ENCODE peak calls at places on chromosomes 11 and 22, in ten cellular contexts. Y is fibroblast of mammary gland, Z is left lung, Q is lung, K is AG09309, E is cardiac muscle cell, L is BE2C, C is colonic mucosa, H is dorsolateral prefrontal cortex, F is retinal pigment epithelial cell. J is an unnamed sample.
A peak's percentile ranks its signal among the peaks of the same experiment; 100 is the strongest.

GRCh38 chr22:25084405-25085107 is 115.1 kb upstream of the CRYBB3 start:
- DNase-seq in Y (no peak), Z (no peak), Q (no peak), K (no peak), E (no peak), L (no peak), C (no peak), H (no peak), F (no peak), J (no peak)

GRCh38 chr22:41334215-41334614 is 32.9 kb downstream of the ZC3H7B start:
- DNase-seq in Y (no peak), Z (no peak), Q (no peak), K (no peak), E (no peak), L (no peak), C (no peak), H (no peak), F (no peak), J (no peak)

GRCh38 chr11:44774131-44774530 is 47.4 kb downstream of the TSPAN18 start:
- DNase-seq in Y (no peak), Z (no peak), Q (no peak), K (no peak), E (peak; percentile 33), L (peak; percentile 70), C (no peak), H (no peak), F (no peak), J (no peak)

GRCh38 chr11:34161361-34161760 is 55.9 kb downstream of the NAT10 start:
- DNase-seq in Y (no peak), Z (no peak), Q (no peak), K (no peak), E (no peak), L (no peak), C (no peak), H (no peak), F (no peak), J (no peak)

GRCh38 chr11:86497310-86497709 is 122.6 kb downstream of the CCDC81 start:
- DNase-seq in Y (peak; percentile 49), Z (no peak), Q (no peak), K (no peak), E (no peak), L (no peak), C (no peak), H (no peak), F (peak; percentile 57), J (no peak)

GRCh38 chr11:117097567-117098268 is 510 bp downstream of the SIK3 start:
- DNase-seq in Y (no peak), Z (peak; percentile 91), Q (peak; percentile 44), K (no peak), E (peak; percentile 69), L (peak; percentile 49), C (peak; percentile 45), H (no peak), F (no peak), J (peak; percentile 69)

GRCh38 chr11:30392221-30392784 is 69.4 kb downstream of the ARL14EP start:
- DNase-seq in Y (no peak), Z (no peak), Q (no peak), K (no peak), E (peak; percentile 57), L (no peak), C (no peak), H (no peak), F (peak; percentile 52), J (no peak)

GRCh38 chr11:44574620-44575287 is 9.3 kb downstream of the CD82 start:
- DNase-seq in Y (peak; percentile 95), Z (no peak), Q (no peak), K (peak; percentile 93), E (no peak), L (no peak), C (no peak), H (no peak), F (peak; percentile 55), J (no peak)

GRCh38 chr22:24938741-24939341 is 7.7 kb downstream of the LHFPL7 start:
- DNase-seq in Y (peak; percentile 39), Z (no peak), Q (no peak), K (no peak), E (peak; percentile 72), L (peak; percentile 50), C (peak; percentile 48), H (no peak), F (no peak), J (peak; percentile 39)

GRCh38 chr11:71364176-71364671 is 84.0 kb downstream of the DHCR7 start:
- DNase-seq in Y (no peak), Z (no peak), Q (no peak), K (no peak), E (no peak), L (no peak), C (no peak), H (peak; percentile 68), F (no peak), J (no peak)

DNA sequence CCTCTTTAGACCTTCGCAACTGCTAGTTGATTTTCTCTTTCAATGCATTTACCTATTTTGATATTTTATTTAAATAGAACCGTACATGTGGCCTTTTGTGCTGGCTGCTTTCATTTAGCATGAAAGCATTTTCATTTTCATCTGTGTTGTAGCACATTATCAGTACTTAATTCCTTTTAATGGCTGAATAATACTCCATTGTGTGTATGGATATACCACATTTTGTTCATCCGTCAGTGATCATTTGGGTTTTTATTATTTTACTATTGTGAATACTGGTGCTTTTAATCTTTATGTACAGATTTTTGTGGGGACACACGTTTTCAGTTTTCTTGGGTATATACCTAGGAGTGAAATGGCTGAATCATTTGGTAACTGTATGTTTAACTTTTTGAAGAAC is 43.1 kb downstream of the MTMR3 start:
- DNase-seq in Y (no peak), Z (no peak), Q (no peak), K (no peak), E (no peak), L (no peak), C (no peak), H (no peak), F (no peak), J (no peak)
- TF ChIP-seq CTCF in Y (no peak), Z (no peak), Q (no peak), K (no peak), E (no peak), L (no peak), C (no peak), H (no peak), F (no peak), J (no peak)

GRCh38 chr11:94883878-94884277 is 89.5 kb downstream of the CWC15 start:
- DNase-seq in Y (no peak), Z (no peak), Q (no peak), K (no peak), E (no peak), L (no peak), C (no peak), H (no peak), F (no peak), J (no peak)
- TF ChIP-seq CTCF in Y (no peak), Z (no peak), Q (no peak), K (no peak), E (no peak), L (no peak), C (no peak), H (no peak), F (no peak), J (no peak)

GRCh38 chr11:64864135-64864472 is 14.3 kb downstream of the EHD1 start:
- DNase-seq in Y (no peak), Z (no peak), Q (no peak), K (no peak), E (no peak), L (no peak), C (no peak), H (no peak), F (no peak), J (no peak)

GRCh38 chr11:64863381-64864060 is 14.9 kb downstream of the EHD1 start:
- DNase-seq in Y (no peak), Z (peak; percentile 68), Q (no peak), K (no peak), E (no peak), L (no peak), C (no peak), H (no peak), F (no peak), J (no peak)

GRCh38 chr11:64866173-64866491 is 12.3 kb downstream of the EHD1 start:
- DNase-seq in Y (no peak), Z (no peak), Q (no peak), K (no peak), E (no peak), L (no peak), C (no peak), H (no peak), F (no peak), J (no peak)

GRCh38 chr11:64864473-64865285 is 13.7 kb downstream of the EHD1 start:
- DNase-seq in Y (peak; percentile 97), Z (peak; percentile 85), Q (no peak), K (no peak), E (peak; percentile 46), L (no peak), C (no peak), H (no peak), F (no peak), J (no peak)

GRCh38 chr11:64865286-64866172 is 12.9 kb downstream of the EHD1 start:
- DNase-seq in Y (peak; percentile 95), Z (no peak), Q (no peak), K (no peak), E (no peak), L (no peak), C (no peak), H (no peak), F (no peak), J (no peak)
- TF ChIP-seq CTCF in Y (peak; percentile 7), Z (no peak), Q (no peak), K (peak; percentile 3), E (no peak), L (no peak), C (no peak), H (no peak), F (no peak), J (no peak)

GRCh38 chr11:74490945-74491344 is 2.6 kb downstream of the LIPT2 start:
- DNase-seq in Y (no peak), Z (no peak), Q (no peak), K (no peak), E (no peak), L (no peak), C (no peak), H (no peak), F (no peak), J (no peak)

GRCh38 chr11:74492974-74493815 is at the start of gene LIPT2:
- DNase-seq in Y (peak; percentile 96), Z (peak; percentile 100), Q (peak; percentile 97), K (peak; percentile 80), E (peak; percentile 98), L (peak; percentile 99), C (peak; percentile 98), H (peak; percentile 93), F (peak; percentile 92), J (peak; percentile 95)

GRCh38 chr11:74492084-74492483 is 1.4 kb downstream of the LIPT2 start:
- DNase-seq in Y (no peak), Z (no peak), Q (no peak), K (no peak), E (no peak), L (no peak), C (no peak), H (no peak), F (no peak), J (no peak)

GRCh38 chr11:74485868-74486267 is 7.7 kb downstream of the LIPT2 start:
- DNase-seq in Y (no peak), Z (no peak), Q (no peak), K (no peak), E (no peak), L (no peak), C (no peak), H (no peak), F (no peak), J (no peak)

DNA sequence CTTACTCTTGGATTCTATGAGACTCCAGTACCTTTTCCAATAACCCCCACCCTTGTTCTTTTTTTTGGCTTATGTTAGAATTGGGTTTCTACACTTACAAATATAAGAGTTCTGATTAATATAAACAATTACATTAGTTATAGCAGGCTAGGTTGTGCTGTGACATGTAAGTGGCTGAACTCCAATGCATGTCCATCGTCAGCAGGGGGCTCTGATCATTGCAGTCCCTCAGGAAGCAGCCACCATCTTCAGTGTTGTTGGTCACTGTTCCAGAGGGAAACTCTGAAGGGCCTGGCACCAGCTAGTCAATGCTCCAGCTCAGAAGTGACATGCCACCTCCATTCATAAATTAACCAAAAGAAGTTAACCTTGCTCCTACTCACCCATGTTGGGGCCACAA is 5.6 kb downstream of the LIPT2 start:
- DNase-seq in Y (peak; percentile 10), Z (no peak), Q (no peak), K (no peak), E (no peak), L (peak; percentile 51), C (no peak), H (no peak), F (no peak), J (no peak)
- TF ChIP-seq CTCF in Y (no peak), Z (no peak), Q (no peak), K (peak; percentile 30), E (peak; percentile 8), L (peak; percentile 68), C (no peak), H (no peak), F (peak; percentile 39), J (no peak)